ENCODE peak calls at places on chromosomes 5 and 9, in five cellular contexts. H is NCI-H774, O is HT1080, G is LoVo, A is cerebellar cortex. F is an unnamed sample.

GRCh38 chr5:160268111-160268510 is 38.8 kb downstream of the FABP6 start:
- DNase-seq in H (no peak), A (no peak), O (no peak), G (no peak), F (no peak)

GRCh38 chr5:94691947-94692346 is 73.5 kb downstream of the SLF1 start:
- DNase-seq in A (peak), H (peak), G (no peak), O (peak), F (no peak)

GRCh38 chr9:78236511-78236950 is 656 bp downstream of the CEP78 start:
- DNase-seq in G (no peak), O (no peak), A (peak), H (no peak), F (peak)

GRCh38 chr9:80509358-80509757 is 937.6 kb downstream of the TLE4 start:
- DNase-seq in O (no peak), A (no peak), G (no peak), H (no peak), F (no peak)

GRCh38 chr9:136760424-136760823 is 2.4 kb upstream of the LCN8 start:
- DNase-seq in H (no peak), A (no peak), O (no peak), G (no peak), F (no peak)

GRCh38 chr9:123775885-123776284 is 154.0 kb downstream of the DENND1A start:
- DNase-seq in H (no peak), A (no peak), O (no peak), G (no peak), F (no peak)

GRCh38 chr5:172936441-172936840 is 22.8 kb upstream of the RPL26L1 start:
- DNase-seq in H (no peak), O (no peak), G (no peak), A (no peak), F (no peak)

GRCh38 chr9:34576943-34577634 is 12.4 kb downstream of the CNTFR start:
- DNase-seq in A (peak), O (no peak), G (no peak), H (no peak), F (no peak)

GRCh38 chr5:62282079-62282478 is 23.9 kb upstream of the KIF2A start:
- DNase-seq in G (no peak), O (no peak), A (no peak), H (no peak), F (no peak)

F was measured in small intestine.